ENCODE peak calls at places on chromosome 2, in eight cellular contexts. One of them, this sample, is unnamed.

GRCh38 chr2:234640657-234641056 is 143.8 kb upstream of the ARL4C start:
- DNase-seq in uterus: no peak
- DNase-seq in CD8-positive, alpha-beta memory T cell: no peak
- DNase-seq in upper lobe of right lung: no peak
- DNase-seq in transverse colon: no peak
- DNase-seq in cardiac muscle cell: no peak
- DNase-seq in heart right ventricle: no peak
- DNase-seq in breast epithelium: no peak
- DNase-seq in this sample: no peak

GRCh38 chr2:41719756-41720155 is 328.1 kb upstream of the PKDCC start:
- DNase-seq in uterus: no peak
- DNase-seq in heart right ventricle: no peak
- DNase-seq in breast epithelium: no peak
- DNase-seq in cardiac muscle cell: no peak
- DNase-seq in upper lobe of right lung: no peak
- DNase-seq in CD8-positive, alpha-beta memory T cell: no peak
- DNase-seq in transverse colon: no peak
- DNase-seq in this sample: no peak

GRCh38 chr2:88500691-88501090 is 48.2 kb upstream of the FOXI3 start:
- DNase-seq in CD8-positive, alpha-beta memory T cell: no peak
- DNase-seq in uterus: no peak
- DNase-seq in upper lobe of right lung: no peak
- DNase-seq in breast epithelium: no peak
- DNase-seq in heart right ventricle: no peak
- DNase-seq in transverse colon: no peak
- DNase-seq in cardiac muscle cell: no peak
- DNase-seq in this sample: no peak

GRCh38 chr2:106157416-106157815 is 36.7 kb downstream of the UXS1 start:
- DNase-seq in breast epithelium: no peak
- DNase-seq in upper lobe of right lung: no peak
- DNase-seq in CD8-positive, alpha-beta memory T cell: no peak
- DNase-seq in uterus: no peak
- DNase-seq in cardiac muscle cell: no peak
- DNase-seq in transverse colon: no peak
- DNase-seq in heart right ventricle: no peak
- DNase-seq in this sample: no peak

GRCh38 chr2:183438541-183438940 is 314.3 kb downstream of the NUP35 start:
- DNase-seq in heart right ventricle: no peak
- DNase-seq in cardiac muscle cell: no peak
- DNase-seq in CD8-positive, alpha-beta memory T cell: no peak
- DNase-seq in uterus: no peak
- DNase-seq in breast epithelium: no peak
- DNase-seq in upper lobe of right lung: no peak
- DNase-seq in transverse colon: no peak
- DNase-seq in this sample: no peak

GRCh38 chr2:148455791-148456190 is 188.8 kb upstream of the EPC2 start:
- DNase-seq in heart right ventricle: no peak
- DNase-seq in uterus: no peak
- DNase-seq in transverse colon: no peak
- DNase-seq in breast epithelium: no peak
- DNase-seq in cardiac muscle cell: no peak
- DNase-seq in upper lobe of right lung: no peak
- DNase-seq in CD8-positive, alpha-beta memory T cell: no peak
- DNase-seq in this sample: no peak

GRCh38 chr2:73776869-73777519 is 2.9 kb downstream of the DUSP11 start:
- DNase-seq in heart right ventricle: no peak
- DNase-seq in breast epithelium: no peak
- DNase-seq in uterus: no peak
- DNase-seq in cardiac muscle cell: no peak
- DNase-seq in transverse colon: no peak
- DNase-seq in CD8-positive, alpha-beta memory T cell: no peak
- DNase-seq in upper lobe of right lung: no peak
- DNase-seq in this sample: no peak

GRCh38 chr2:157809212-157809611 is 66.9 kb downstream of the ACVR1 start:
- DNase-seq in heart right ventricle: no peak
- DNase-seq in transverse colon: no peak
- DNase-seq in cardiac muscle cell: no peak
- DNase-seq in CD8-positive, alpha-beta memory T cell: no peak
- DNase-seq in upper lobe of right lung: no peak
- DNase-seq in uterus: no peak
- DNase-seq in breast epithelium: no peak
- DNase-seq in this sample: no peak

GRCh38 chr2:190804182-190804795 is 76.3 kb upstream of the GLS start:
- DNase-seq in breast epithelium: no peak
- DNase-seq in upper lobe of right lung: no peak
- DNase-seq in CD8-positive, alpha-beta memory T cell: no peak
- DNase-seq in heart right ventricle: no peak
- DNase-seq in transverse colon: no peak
- DNase-seq in uterus: no peak
- DNase-seq in cardiac muscle cell: no peak
- DNase-seq in this sample: no peak

GRCh38 chr2:12587729-12588522 is 128.8 kb upstream of the TRIB2 start:
- DNase-seq in heart right ventricle: no peak
- DNase-seq in transverse colon: peak; percentile 27
- DNase-seq in upper lobe of right lung: no peak
- DNase-seq in uterus: peak; percentile 47
- DNase-seq in CD8-positive, alpha-beta memory T cell: no peak
- DNase-seq in breast epithelium: no peak
- DNase-seq in cardiac muscle cell: no peak
- DNase-seq in this sample: no peak

GRCh38 chr2:224584768-224585204 is 377 bp downstream of the CUL3 start:
- DNase-seq in upper lobe of right lung: peak; percentile 83
- DNase-seq in uterus: peak; percentile 55
- DNase-seq in cardiac muscle cell: peak; percentile 69
- DNase-seq in heart right ventricle: peak; percentile 55
- DNase-seq in transverse colon: peak; percentile 58
- DNase-seq in breast epithelium: peak; percentile 34
- DNase-seq in CD8-positive, alpha-beta memory T cell: peak; percentile 78
- DNase-seq in this sample: peak; percentile 29

GRCh38 chr2:69490486-69490885 is 53.3 kb upstream of the NFU1 start:
- DNase-seq in upper lobe of right lung: no peak
- DNase-seq in heart right ventricle: no peak
- DNase-seq in cardiac muscle cell: no peak
- DNase-seq in transverse colon: no peak
- DNase-seq in CD8-positive, alpha-beta memory T cell: no peak
- DNase-seq in uterus: no peak
- DNase-seq in breast epithelium: no peak
- DNase-seq in this sample: no peak

GRCh38 chr2:237449193-237449797 is 35.3 kb upstream of the COL6A3 start:
- DNase-seq in heart right ventricle: no peak
- DNase-seq in breast epithelium: no peak
- DNase-seq in upper lobe of right lung: peak; percentile 63
- DNase-seq in CD8-positive, alpha-beta memory T cell: no peak
- DNase-seq in transverse colon: no peak
- DNase-seq in uterus: peak; percentile 66
- DNase-seq in cardiac muscle cell: peak; percentile 22
- DNase-seq in this sample: no peak

GRCh38 chr2:190425883-190426658 is 17.9 kb downstream of the MFSD6 start:
- DNase-seq in uterus: no peak
- DNase-seq in heart right ventricle: no peak
- DNase-seq in cardiac muscle cell: no peak
- DNase-seq in upper lobe of right lung: no peak
- DNase-seq in breast epithelium: no peak
- DNase-seq in transverse colon: no peak
- DNase-seq in CD8-positive, alpha-beta memory T cell: no peak
- DNase-seq in this sample: no peak

GRCh38 chr2:97868986-97869721 is 126.6 kb downstream of the TMEM131 start:
- DNase-seq in upper lobe of right lung: no peak
- DNase-seq in CD8-positive, alpha-beta memory T cell: no peak
- DNase-seq in uterus: no peak
- DNase-seq in cardiac muscle cell: peak; percentile 45
- DNase-seq in breast epithelium: no peak
- DNase-seq in heart right ventricle: no peak
- DNase-seq in transverse colon: peak; percentile 39
- DNase-seq in this sample: no peak

GRCh38 chr2:3476386-3477033 is 42.8 kb downstream of the ADI1 start:
- DNase-seq in breast epithelium: no peak
- DNase-seq in upper lobe of right lung: no peak
- DNase-seq in CD8-positive, alpha-beta memory T cell: peak; percentile 8
- DNase-seq in heart right ventricle: no peak
- DNase-seq in cardiac muscle cell: no peak
- DNase-seq in uterus: no peak
- DNase-seq in transverse colon: no peak
- DNase-seq in this sample: no peak

GRCh38 chr2:240528406-240529040 is 29.3 kb downstream of the ANKMY1 start:
- DNase-seq in CD8-positive, alpha-beta memory T cell: no peak
- DNase-seq in transverse colon: no peak
- DNase-seq in uterus: no peak
- DNase-seq in breast epithelium: no peak
- DNase-seq in upper lobe of right lung: no peak
- DNase-seq in heart right ventricle: no peak
- DNase-seq in cardiac muscle cell: no peak
- DNase-seq in this sample: no peak

GRCh38 chr2:74499269-74499939 is at the start of gene LBX2:
- DNase-seq in transverse colon: no peak
- DNase-seq in breast epithelium: no peak
- DNase-seq in heart right ventricle: no peak
- DNase-seq in upper lobe of right lung: no peak
- DNase-seq in uterus: no peak
- DNase-seq in cardiac muscle cell: peak; percentile 47
- DNase-seq in CD8-positive, alpha-beta memory T cell: no peak
- DNase-seq in this sample: no peak

DNA sequence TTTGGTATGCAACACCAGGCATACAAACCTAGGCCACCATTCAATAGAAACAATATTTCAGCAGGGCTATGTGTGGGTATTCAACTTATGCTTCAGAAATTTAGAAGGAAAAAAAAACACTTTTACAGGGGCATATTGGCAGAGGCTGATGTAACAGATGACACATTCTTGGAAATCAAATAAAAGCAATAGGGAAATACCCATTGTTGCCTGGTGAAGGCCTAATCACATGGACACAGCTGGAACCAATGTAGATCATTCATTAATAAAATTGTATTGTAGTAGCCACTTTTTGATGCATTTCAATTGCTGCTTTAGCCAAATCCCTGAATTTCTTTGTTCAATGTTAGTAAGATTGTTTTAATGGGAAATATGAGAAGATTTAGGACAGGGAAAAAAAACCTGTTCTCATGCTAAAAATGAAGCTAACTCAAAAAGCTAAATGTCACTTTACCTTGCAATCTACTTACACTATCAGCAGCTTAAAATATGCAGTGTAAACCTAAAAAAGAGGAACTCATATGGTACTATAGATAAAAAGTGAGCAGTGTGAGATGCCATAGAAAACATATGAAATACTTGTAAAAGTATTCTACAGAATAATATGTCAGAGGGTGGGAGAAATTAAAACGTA is 289.4 kb downstream of the ZEB2 start:
- DNase-seq in uterus: no peak
- DNase-seq in heart right ventricle: no peak
- DNase-seq in upper lobe of right lung: no peak
- DNase-seq in CD8-positive, alpha-beta memory T cell: no peak
- DNase-seq in transverse colon: no peak
- DNase-seq in breast epithelium: no peak
- DNase-seq in cardiac muscle cell: no peak
- DNase-seq in this sample: no peak
- H3K27ac ChIP-seq in uterus: no peak overlapping the region
- H3K27ac ChIP-seq in heart right ventricle: no peak overlapping the region
- H3K27ac ChIP-seq in upper lobe of right lung: no peak overlapping the region
- H3K27ac ChIP-seq in CD8-positive, alpha-beta memory T cell: peak overlapping the region; percentile 35
- H3K27ac ChIP-seq in transverse colon: no peak overlapping the region
- H3K27ac ChIP-seq in breast epithelium: no peak overlapping the region
- H3K27ac ChIP-seq in cardiac muscle cell: no peak overlapping the region
- H3K27ac ChIP-seq in this sample: no peak overlapping the region

GRCh38 chr2:16191431-16192200 is 251.3 kb downstream of the MYCN start:
- DNase-seq in CD8-positive, alpha-beta memory T cell: no peak
- DNase-seq in transverse colon: no peak
- DNase-seq in cardiac muscle cell: no peak
- DNase-seq in heart right ventricle: no peak
- DNase-seq in breast epithelium: no peak
- DNase-seq in uterus: no peak
- DNase-seq in upper lobe of right lung: no peak
- DNase-seq in this sample: no peak
- H3K27ac ChIP-seq in CD8-positive, alpha-beta memory T cell: no peak overlapping the region
- H3K27ac ChIP-seq in transverse colon: no peak overlapping the region
- H3K27ac ChIP-seq in cardiac muscle cell: no peak overlapping the region
- H3K27ac ChIP-seq in heart right ventricle: no peak overlapping the region
- H3K27ac ChIP-seq in breast epithelium: no peak overlapping the region
- H3K27ac ChIP-seq in uterus: no peak overlapping the region
- H3K27ac ChIP-seq in upper lobe of right lung: no peak overlapping the region
- H3K27ac ChIP-seq in this sample: no peak overlapping the region

GRCh38 chr2:15939854-15940660 is at the start of gene MYCN:
- DNase-seq in transverse colon: peak; percentile 42
- DNase-seq in CD8-positive, alpha-beta memory T cell: no peak
- DNase-seq in upper lobe of right lung: no peak
- DNase-seq in breast epithelium: peak; percentile 34
- DNase-seq in uterus: peak; percentile 60
- DNase-seq in heart right ventricle: peak; percentile 27
- DNase-seq in cardiac muscle cell: peak; percentile 95
- DNase-seq in this sample: no peak

GRCh38 chr2:15942711-15943345 is 2.5 kb downstream of the MYCN start:
- DNase-seq in CD8-positive, alpha-beta memory T cell: no peak
- DNase-seq in transverse colon: no peak
- DNase-seq in heart right ventricle: no peak
- DNase-seq in uterus: no peak
- DNase-seq in upper lobe of right lung: no peak
- DNase-seq in cardiac muscle cell: peak; percentile 26
- DNase-seq in breast epithelium: no peak
- DNase-seq in this sample: no peak

GRCh38 chr2:15940661-15941482 is 522 bp downstream of the MYCN start:
- DNase-seq in transverse colon: no peak
- DNase-seq in cardiac muscle cell: peak; percentile 45
- DNase-seq in breast epithelium: no peak
- DNase-seq in CD8-positive, alpha-beta memory T cell: no peak
- DNase-seq in heart right ventricle: no peak
- DNase-seq in uterus: no peak
- DNase-seq in upper lobe of right lung: no peak
- DNase-seq in this sample: no peak

GRCh38 chr2:15941970-15942710 is 1.8 kb downstream of the MYCN start:
- DNase-seq in uterus: peak; percentile 16
- DNase-seq in breast epithelium: no peak
- DNase-seq in transverse colon: peak; percentile 16
- DNase-seq in cardiac muscle cell: peak; percentile 55
- DNase-seq in heart right ventricle: peak; percentile 36
- DNase-seq in upper lobe of right lung: no peak
- DNase-seq in CD8-positive, alpha-beta memory T cell: no peak
- DNase-seq in this sample: no peak

GRCh38 chr2:15941483-15941853 is 1.1 kb downstream of the MYCN start:
- DNase-seq in uterus: no peak
- DNase-seq in cardiac muscle cell: peak; percentile 85
- DNase-seq in heart right ventricle: no peak
- DNase-seq in upper lobe of right lung: no peak
- DNase-seq in transverse colon: no peak
- DNase-seq in breast epithelium: no peak
- DNase-seq in CD8-positive, alpha-beta memory T cell: no peak
- DNase-seq in this sample: peak; percentile 11
- H3K27ac ChIP-seq in uterus: no peak overlapping the region
- H3K27ac ChIP-seq in cardiac muscle cell: peak overlapping the region; percentile 30
- H3K27ac ChIP-seq in heart right ventricle: peak overlapping the region; percentile 50
- H3K27ac ChIP-seq in upper lobe of right lung: no peak overlapping the region
- H3K27ac ChIP-seq in transverse colon: no peak overlapping the region
- H3K27ac ChIP-seq in breast epithelium: no peak overlapping the region
- H3K27ac ChIP-seq in CD8-positive, alpha-beta memory T cell: no peak overlapping the region
- H3K27ac ChIP-seq in this sample: no peak overlapping the region

GRCh38 chr2:136703214-136703613 is 62.1 kb upstream of the THSD7B start:
- DNase-seq in transverse colon: no peak
- DNase-seq in upper lobe of right lung: no peak
- DNase-seq in breast epithelium: no peak
- DNase-seq in heart right ventricle: no peak
- DNase-seq in uterus: no peak
- DNase-seq in cardiac muscle cell: no peak
- DNase-seq in CD8-positive, alpha-beta memory T cell: no peak
- DNase-seq in this sample: no peak
- H3K27ac ChIP-seq in transverse colon: no peak overlapping the region
- H3K27ac ChIP-seq in upper lobe of right lung: no peak overlapping the region
- H3K27ac ChIP-seq in breast epithelium: no peak overlapping the region
- H3K27ac ChIP-seq in heart right ventricle: no peak overlapping the region
- H3K27ac ChIP-seq in uterus: no peak overlapping the region
- H3K27ac ChIP-seq in cardiac muscle cell: no peak overlapping the region
- H3K27ac ChIP-seq in CD8-positive, alpha-beta memory T cell: no peak overlapping the region
- H3K27ac ChIP-seq in this sample: no peak overlapping the region

This sample was measured in caudate nucleus.